ENCODE peak calls at places on chromosomes 2 and 18, in four cellular contexts. One of them, this sample, is unnamed.

GRCh38 chr18:77343846-77344527 is 94.3 kb downstream of the GALR1 start:
- DNase-seq in K562: no peak
- DNase-seq in HepG2: no peak
- DNase-seq in GM12878: no peak
- DNase-seq in this sample: no peak

GRCh38 chr2:239830066-239830717 is 194.9 kb downstream of the NDUFA10 start:
- DNase-seq in K562: no peak
- DNase-seq in HepG2: no peak
- DNase-seq in GM12878: no peak
- DNase-seq in this sample: no peak

GRCh38 chr2:223735035-223735640 is 102.2 kb downstream of the AP1S3 start:
- DNase-seq in K562: no peak
- DNase-seq in HepG2: no peak
- DNase-seq in GM12878: no peak
- DNase-seq in this sample: no peak

GRCh38 chr2:230129343-230129742 is 60.6 kb upstream of the SLC16A14 start:
- DNase-seq in K562: no peak
- DNase-seq in HepG2: peak; percentile 77
- DNase-seq in GM12878: no peak
- DNase-seq in this sample: no peak

GRCh38 chr2:40434638-40435296 is 17.1 kb downstream of the SLC8A1 start:
- DNase-seq in K562: no peak
- DNase-seq in HepG2: no peak
- DNase-seq in GM12878: no peak
- DNase-seq in this sample: no peak

GRCh38 chr2:25042321-25043240 is 705 bp downstream of the EFR3B start:
- DNase-seq in K562: peak; percentile 8
- DNase-seq in HepG2: no peak
- DNase-seq in GM12878: no peak
- DNase-seq in this sample: peak; percentile 43

GRCh38 chr18:40904295-40904694 is 1050.7 kb upstream of the PIK3C3 start:
- DNase-seq in K562: no peak
- DNase-seq in HepG2: no peak
- DNase-seq in GM12878: no peak
- DNase-seq in this sample: no peak

GRCh38 chr2:105793230-105793975 is 48.7 kb downstream of the NCK2 start:
- DNase-seq in K562: no peak
- DNase-seq in HepG2: no peak
- DNase-seq in GM12878: no peak
- DNase-seq in this sample: no peak

GRCh38 chr2:151914989-151915628 is 86.9 kb upstream of the ARL5A start:
- DNase-seq in K562: no peak
- DNase-seq in HepG2: no peak
- DNase-seq in GM12878: no peak
- DNase-seq in this sample: no peak

GRCh38 chr18:51867767-51868166 is 472.2 kb upstream of the DCC start:
- DNase-seq in K562: peak; percentile 3
- DNase-seq in HepG2: no peak
- DNase-seq in GM12878: no peak
- DNase-seq in this sample: no peak

GRCh38 chr2:215868886-215869285 is 144.5 kb downstream of the MREG start:
- DNase-seq in K562: no peak
- DNase-seq in HepG2: no peak
- DNase-seq in GM12878: no peak
- DNase-seq in this sample: no peak
- TF ChIP-seq SP1 in K562: no peak
- TF ChIP-seq SP1 in HepG2: no peak
- TF ChIP-seq SP1 in GM12878: no peak
- TF ChIP-seq SP1 in this sample: no peak

DNA sequence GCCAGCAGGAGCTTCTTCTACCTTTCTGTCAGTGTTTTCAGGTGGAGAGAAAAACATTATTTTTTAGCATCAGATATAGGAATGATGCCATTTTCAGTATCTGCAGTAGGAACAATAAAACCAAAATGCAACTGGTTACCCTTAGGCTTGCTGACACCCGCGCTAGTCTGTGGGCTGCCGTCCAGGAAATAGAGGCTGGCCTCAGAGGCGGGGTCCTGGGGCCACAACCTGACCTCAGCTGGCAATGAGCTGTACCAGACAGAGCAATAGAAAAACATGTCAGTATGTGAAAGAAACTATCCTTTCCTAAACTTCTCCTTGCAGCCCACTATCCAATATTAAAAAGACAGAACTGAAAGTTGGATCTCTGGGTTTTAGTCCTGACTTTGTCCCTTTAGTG is 4.6 kb upstream of the ST6GAL2 start:
- DNase-seq in K562: no peak
- DNase-seq in HepG2: no peak
- DNase-seq in GM12878: no peak
- DNase-seq in this sample: no peak
- TF ChIP-seq TARDBP in K562: no peak
- TF ChIP-seq TARDBP in HepG2: no peak
- TF ChIP-seq TARDBP in GM12878: no peak
- TF ChIP-seq TARDBP in this sample: no peak

GRCh38 chr2:219634951-219635751 is 7.7 kb downstream of the SLC4A3 start:
- DNase-seq in K562: no peak
- DNase-seq in HepG2: no peak
- DNase-seq in GM12878: no peak
- DNase-seq in this sample: no peak

GRCh38 chr2:219637842-219638185 is 10.4 kb downstream of the SLC4A3 start:
- DNase-seq in K562: no peak
- DNase-seq in HepG2: no peak
- DNase-seq in GM12878: no peak
- DNase-seq in this sample: no peak

GRCh38 chr2:219636941-219637841 is 9.8 kb downstream of the SLC4A3 start:
- DNase-seq in K562: no peak
- DNase-seq in HepG2: no peak
- DNase-seq in GM12878: no peak
- DNase-seq in this sample: no peak

GRCh38 chr2:219634171-219634940 is 6.9 kb downstream of the SLC4A3 start:
- DNase-seq in K562: no peak
- DNase-seq in HepG2: no peak
- DNase-seq in GM12878: no peak
- DNase-seq in this sample: no peak

GRCh38 chr2:219636144-219636915 is 8.9 kb downstream of the SLC4A3 start:
- DNase-seq in K562: no peak
- DNase-seq in HepG2: no peak
- DNase-seq in GM12878: no peak
- DNase-seq in this sample: no peak
- TF ChIP-seq SP1 in K562: no peak
- TF ChIP-seq SP1 in HepG2: no peak
- TF ChIP-seq SP1 in GM12878: no peak
- TF ChIP-seq SP1 in this sample: no peak

GRCh38 chr2:71068218-71069035 is at the start of gene NAGK:
- DNase-seq in K562: peak; percentile 96
- DNase-seq in HepG2: peak; percentile 93
- DNase-seq in GM12878: peak; percentile 91
- DNase-seq in this sample: peak; percentile 99

GRCh38 chr2:71069376-71069775 is 928 bp downstream of the NAGK start:
- DNase-seq in K562: no peak
- DNase-seq in HepG2: no peak
- DNase-seq in GM12878: no peak
- DNase-seq in this sample: no peak

GRCh38 chr2:71066856-71067255 is 1.6 kb upstream of the NAGK start:
- DNase-seq in K562: no peak
- DNase-seq in HepG2: no peak
- DNase-seq in GM12878: no peak
- DNase-seq in this sample: no peak

GRCh38 chr2:71064754-71065621 is 3.5 kb upstream of the NAGK start:
- DNase-seq in K562: no peak
- DNase-seq in HepG2: no peak
- DNase-seq in GM12878: peak; percentile 80
- DNase-seq in this sample: no peak

GRCh38 chr2:71067567-71068217 is 756 bp upstream of the NAGK start:
- DNase-seq in K562: no peak
- DNase-seq in HepG2: no peak
- DNase-seq in GM12878: no peak
- DNase-seq in this sample: peak; percentile 28
- TF ChIP-seq TARDBP in K562: no peak
- TF ChIP-seq TARDBP in HepG2: no peak
- TF ChIP-seq TARDBP in GM12878: no peak
- TF ChIP-seq TARDBP in this sample: no peak